ENCODE peak calls at places on chromosomes 4 and X, in seven cellular contexts. E is psoas muscle; B is activated T-cell treated with anti-CD3 and anti-CD28 coated beads, Interleukin-2, amount 50 U/mL, for 4 hours; X is effector CD4-positive, alpha-beta T cell; Q is EH; I is Caki2; W is AG09319. T is an unnamed sample.

GRCh38 chr4:81754169-81754568 is 282.5 kb upstream of the RASGEF1B start:
- DNase-seq in E (no peak), B (no peak), X (no peak), Q (no peak), I (no peak), W (no peak), T (no peak)

GRCh38 chr4:955931-956381 is 17.4 kb downstream of the DGKQ start:
- DNase-seq in E (peak; percentile 44), B (no peak), X (no peak), Q (no peak), I (no peak), W (no peak), T (no peak)

GRCh38 chr4:76764251-76764650 is 133.7 kb downstream of the SOWAHB start:
- DNase-seq in E (no peak), B (no peak), X (no peak), Q (peak; percentile 94), I (no peak), W (no peak), T (no peak)

GRCh38 chrX:54067741-54068140 is 23.5 kb upstream of the PHF8 start:
- DNase-seq in E (no peak), B (no peak), X (no peak), Q (no peak), I (no peak), W (no peak), T (no peak)

GRCh38 chrX:16114640-16115039 is 8.7 kb upstream of the GRPR start:
- DNase-seq in E (no peak), B (no peak), X (no peak), Q (peak; percentile 69), I (no peak), W (peak; percentile 45), T (no peak)

GRCh38 chr4:76663794-76664193 is 228.8 kb downstream of the SHROOM3 start:
- DNase-seq in E (no peak), B (no peak), X (no peak), Q (no peak), I (no peak), W (no peak), T (no peak)

GRCh38 chr4:3463556-3464348 is 646 bp downstream of the DOK7 start:
- DNase-seq in E (peak; percentile 64), B (no peak), X (no peak), Q (no peak), I (no peak), W (no peak), T (no peak)

GRCh38 chrX:44742480-44743155 is 101.2 kb upstream of the DUSP21 start:
- DNase-seq in E (no peak), B (no peak), X (no peak), Q (no peak), I (no peak), W (no peak), T (no peak)

GRCh38 chrX:7093305-7093704 is 54.2 kb upstream of the STS start:
- DNase-seq in E (no peak), B (no peak), X (no peak), Q (no peak), I (no peak), W (no peak), T (no peak)

GRCh38 chr4:181643466-181643865 is 599.7 kb upstream of the TENM3 start:
- DNase-seq in E (no peak), B (no peak), X (no peak), Q (no peak), I (no peak), W (no peak), T (no peak)

GRCh38 chr4:185211035-185211434 is 1.6 kb downstream of the SNX25 start:
- DNase-seq in E (no peak), B (no peak), X (no peak), Q (no peak), I (no peak), W (no peak), T (no peak)

GRCh38 chr4:56681158-56681848 is at the start of gene HOPX:
- DNase-seq in E (no peak), B (peak; percentile 54), X (no peak), Q (no peak), I (no peak), W (no peak), T (peak; percentile 36)

GRCh38 chr4:47002593-47002992 is 9.2 kb upstream of the GABRA4 start:
- DNase-seq in E (no peak), B (no peak), X (no peak), Q (peak; percentile 2), I (no peak), W (no peak), T (no peak)

GRCh38 chr4:99708551-99708950 is 50.9 kb upstream of the C4orf54 start:
- DNase-seq in E (no peak), B (no peak), X (no peak), Q (no peak), I (no peak), W (no peak), T (no peak)

GRCh38 chr4:25029479-25030282 is 1.1 kb downstream of the LGI2 start:
- DNase-seq in E (no peak), B (no peak), X (no peak), Q (no peak), I (no peak), W (no peak), T (no peak)

GRCh38 chr4:13498464-13498863 is 14.3 kb upstream of the RAB28 start:
- DNase-seq in E (no peak), B (no peak), X (no peak), Q (no peak), I (no peak), W (no peak), T (no peak)

GRCh38 chr4:76055005-76055404 is 19.1 kb upstream of the CXCL11 start:
- DNase-seq in E (no peak), B (no peak), X (no peak), Q (no peak), I (no peak), W (no peak), T (peak; percentile 26)

GRCh38 chr4:14915018-14915417 is 87.3 kb upstream of the CPEB2 start:
- DNase-seq in E (no peak), B (no peak), X (no peak), Q (no peak), I (peak; percentile 10), W (no peak), T (no peak)

GRCh38 chr4:80179637-80180161 is 17.6 kb upstream of the PRDM8 start:
- DNase-seq in E (no peak), B (no peak), X (no peak), Q (no peak), I (no peak), W (no peak), T (no peak)

GRCh38 chrX:1521459-1521956 is 15.5 kb downstream of the P2RY8 start:
- DNase-seq in E (no peak), B (peak; percentile 21), X (peak; percentile 51), Q (no peak), I (no peak), W (no peak), T (no peak)

T was measured in stimulated activated CD8-positive, alpha-beta memory T cell treated with anti-CD3 and anti-CD28 coated beads, Interleukin-7, amount 100 ng/mL, for 48 hours.